ENCODE peak calls at places on chromosomes 4 and X, in four cellular contexts. T, E, Q and X are unnamed samples.

GRCh38 chr4:65202473-65203264 is 467.6 kb downstream of the EPHA5 start:
- DNase-seq in T (no peak), E (no peak), Q (no peak), X (no peak)

GRCh38 chr4:62661821-62662220 is 1461.7 kb downstream of the ADGRL3 start:
- DNase-seq in T (no peak), E (no peak), Q (no peak), X (no peak)

GRCh38 chr4:71009796-71010588 is 16.5 kb downstream of the DCK start:
- DNase-seq in T (no peak), E (no peak), Q (peak; percentile 67), X (peak; percentile 45)

GRCh38 chr4:128364565-128364964 is 77.0 kb upstream of the PGRMC2 start:
- DNase-seq in T (no peak), E (peak; percentile 54), Q (no peak), X (no peak)

GRCh38 chrX:134717698-134718328 is 59.5 kb upstream of the PLAC1 start:
- DNase-seq in T (no peak), E (no peak), Q (peak; percentile 10), X (no peak)

GRCh38 chrX:119647552-119648420 is 41.6 kb upstream of the NKRF start:
- DNase-seq in T (no peak), E (no peak), Q (no peak), X (no peak)

GRCh38 chr4:6404611-6405416 is 67.6 kb downstream of the PPP2R2C start:
- DNase-seq in T (no peak), E (no peak), Q (no peak), X (no peak)

GRCh38 chr4:87152310-87153061 is 67.9 kb downstream of the KLHL8 start:
- DNase-seq in T (no peak), E (peak; percentile 64), Q (no peak), X (no peak)

GRCh38 chrX:48573690-48574269 is 504 bp upstream of the RBM3 start:
- DNase-seq in T (peak; percentile 49), E (peak; percentile 8), Q (peak; percentile 52), X (no peak)

GRCh38 chr4:104494161-104494560 is 533 bp downstream of the CXXC4 start:
- DNase-seq in T (no peak), E (no peak), Q (no peak), X (no peak)

GRCh38 chrX:118261136-118261535 is 84.8 kb upstream of the WDR44 start:
- DNase-seq in T (no peak), E (no peak), Q (no peak), X (no peak)

GRCh38 chr4:81426770-81427604 is 44.7 kb downstream of the RASGEF1B start:
- DNase-seq in T (no peak), E (no peak), Q (no peak), X (peak; percentile 87)

GRCh38 chrX:81489987-81490386 is 288.1 kb downstream of the SH3BGRL start:
- DNase-seq in T (no peak), E (no peak), Q (peak; percentile 5), X (peak; percentile 1)

GRCh38 chr4:1793496-1793840 is 375 bp downstream of the FGFR3 start:
- DNase-seq in T (peak; percentile 75), E (peak; percentile 45), Q (peak; percentile 17), X (peak; percentile 56)

GRCh38 chr4:184513802-184514120 is 39.4 kb upstream of the IRF2 start:
- DNase-seq in T (no peak), E (no peak), Q (no peak), X (no peak)

GRCh38 chrX:48761674-48762471 is at the start of gene GLOD5:
- DNase-seq in T (peak; percentile 68), E (peak; percentile 64), Q (peak; percentile 34), X (peak; percentile 80)

GRCh38 chr4:121796283-121796682 is 4.8 kb upstream of the EXOSC9 start:
- DNase-seq in T (no peak), E (no peak), Q (no peak), X (no peak)

GRCh38 chrX:64350521-64350920 is 44.7 kb downstream of the MTMR8 start:
- DNase-seq in T (no peak), E (no peak), Q (no peak), X (no peak)

GRCh38 chr4:179583221-179583620 is 2141.0 kb upstream of the AGA start:
- DNase-seq in T (no peak), E (no peak), Q (no peak), X (no peak)

GRCh38 chr4:784401-785331 is 41.3 kb downstream of the CPLX1 start:
- DNase-seq in T (no peak), E (no peak), Q (no peak), X (no peak)

GRCh38 chr4:122658818-122659295 is 38.0 kb upstream of the IL21 start:
- DNase-seq in T (no peak), E (no peak), Q (no peak), X (peak; percentile 19)

GRCh38 chrX:101617211-101618191 is at the start of gene ARMCX6:
- DNase-seq in T (peak; percentile 73), E (peak; percentile 75), Q (peak; percentile 72), X (peak; percentile 68)

GRCh38 chr4:2696423-2696822 is 59.7 kb downstream of the TNIP2 start:
- DNase-seq in T (no peak), E (peak; percentile 46), Q (no peak), X (no peak)

GRCh38 chr4:42915484-42915883 is 23.0 kb downstream of the GRXCR1 start:
- DNase-seq in T (no peak), E (no peak), Q (no peak), X (peak; percentile 84)

DNA sequence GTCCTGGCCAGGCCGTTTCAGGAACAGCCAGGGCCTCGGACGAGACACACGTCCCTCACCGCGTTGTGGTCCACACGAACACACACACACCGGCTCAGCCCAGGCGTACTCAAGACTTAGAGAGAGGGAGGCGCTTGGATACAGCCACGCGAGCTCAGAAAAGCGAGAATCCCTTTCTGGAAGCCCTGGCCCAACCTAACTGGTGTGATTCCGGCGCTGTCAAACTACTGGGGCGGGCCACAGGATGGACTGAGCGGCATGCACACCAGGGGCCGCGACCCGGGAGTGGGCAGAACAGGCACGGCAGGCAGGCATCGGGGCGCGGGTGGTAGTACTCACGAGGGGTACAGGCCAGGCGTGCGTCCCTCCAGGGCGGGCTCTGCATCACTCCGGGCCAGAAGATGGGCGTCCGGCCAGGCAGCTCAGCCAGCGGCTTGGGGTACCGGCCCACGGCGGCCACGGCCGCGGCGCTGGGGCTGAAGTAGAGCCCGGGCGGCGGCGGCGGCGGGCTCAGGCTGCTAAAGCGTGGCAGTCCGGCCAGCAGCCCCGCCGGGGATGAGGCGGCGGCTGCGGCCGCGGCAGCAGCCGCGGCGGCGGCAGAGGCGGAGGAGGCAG is 1.8 kb downstream of the NKX6-1 start:
- DNase-seq in T (no peak), E (no peak), Q (peak; percentile 67), X (no peak)
- H3K4me3 ChIP-seq in T (no peak overlapping the region), E (no peak overlapping the region), Q (peak overlapping the region; percentile 65), X (no peak overlapping the region)

DNA sequence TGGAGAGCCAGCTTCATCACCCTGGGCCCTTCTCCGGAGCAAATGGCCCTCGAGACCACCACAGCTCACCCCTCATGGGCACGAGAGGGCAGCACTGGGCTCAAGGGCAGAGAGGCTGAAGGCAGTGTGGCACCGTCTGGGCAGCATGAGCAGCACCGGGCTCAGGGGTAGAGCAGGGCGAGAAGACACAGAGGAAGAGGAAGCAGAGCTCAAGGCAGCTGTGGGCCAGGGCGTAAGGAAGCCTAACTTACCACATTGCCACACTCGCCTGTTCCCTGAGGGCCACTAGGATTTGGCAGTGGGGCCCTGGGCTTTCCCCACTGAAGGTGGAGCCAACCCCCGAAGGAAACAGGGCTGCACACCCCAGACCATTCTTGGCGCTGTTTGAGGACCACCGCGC is 15.5 kb downstream of the ZNF185 start:
- DNase-seq in T (no peak), E (no peak), Q (no peak), X (no peak)
- TF ChIP-seq CTCF in T (no peak), E (no peak), Q (no peak), X (no peak)

GRCh38 chrX:153829549-153829798 is 870 bp downstream of the PDZD4 start:
- DNase-seq in T (no peak), E (no peak), Q (no peak), X (no peak)
- H3K4me3 ChIP-seq in T (no peak overlapping the region), E (no peak overlapping the region), Q (no peak overlapping the region), X (no peak overlapping the region)

GRCh38 chrX:38985375-38985774 is 184.1 kb downstream of the MID1IP1 start:
- DNase-seq in T (no peak), E (no peak), Q (peak; percentile 30), X (peak; percentile 28)
- TF ChIP-seq CTCF in T (peak; percentile 5), E (no peak), Q (peak; percentile 28), X (peak; percentile 24)

GRCh38 chr4:169612869-169613859 is 781 bp upstream of the NEK1 start:
- DNase-seq in T (peak; percentile 75), E (peak; percentile 77), Q (peak; percentile 88), X (peak; percentile 80)

GRCh38 chr4:169615467-169616106 is 3.2 kb upstream of the NEK1 start:
- DNase-seq in T (no peak), E (no peak), Q (peak; percentile 33), X (peak; percentile 54)

GRCh38 chr4:169611991-169612868 is at the start of gene NEK1:
- DNase-seq in T (peak; percentile 90), E (peak; percentile 86), Q (peak; percentile 91), X (peak; percentile 88)

GRCh38 chr4:169611157-169611556 is 1.2 kb downstream of the NEK1 start:
- DNase-seq in T (no peak), E (no peak), Q (peak; percentile 42), X (no peak)
- H3K4me3 ChIP-seq in T (no peak overlapping the region), E (no peak overlapping the region), Q (peak overlapping the region; percentile 94), X (no peak overlapping the region)

DNA sequence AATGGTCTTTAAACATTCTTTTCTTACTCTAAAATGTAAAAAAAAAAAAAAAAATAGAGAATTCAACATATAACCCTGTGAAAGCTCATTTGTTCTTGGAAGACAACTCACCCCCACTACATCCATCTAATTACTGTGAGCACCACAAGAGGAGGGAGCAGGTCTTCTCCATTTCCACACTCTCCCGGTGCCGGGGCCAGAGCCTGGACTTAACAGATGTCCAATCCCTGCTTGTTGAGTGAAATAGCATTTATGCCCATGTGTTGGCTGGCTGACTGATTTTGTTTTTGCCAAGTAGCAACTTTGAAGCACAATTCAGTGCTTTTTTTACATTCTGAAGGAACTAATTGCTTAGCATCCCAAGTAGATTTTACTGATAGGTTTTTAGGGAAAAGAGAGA is 43.0 kb downstream of the FGFBP1 start:
- DNase-seq in T (no peak), E (no peak), Q (no peak), X (no peak)
- TF ChIP-seq CTCF in T (no peak), E (no peak), Q (no peak), X (no peak)

DNA sequence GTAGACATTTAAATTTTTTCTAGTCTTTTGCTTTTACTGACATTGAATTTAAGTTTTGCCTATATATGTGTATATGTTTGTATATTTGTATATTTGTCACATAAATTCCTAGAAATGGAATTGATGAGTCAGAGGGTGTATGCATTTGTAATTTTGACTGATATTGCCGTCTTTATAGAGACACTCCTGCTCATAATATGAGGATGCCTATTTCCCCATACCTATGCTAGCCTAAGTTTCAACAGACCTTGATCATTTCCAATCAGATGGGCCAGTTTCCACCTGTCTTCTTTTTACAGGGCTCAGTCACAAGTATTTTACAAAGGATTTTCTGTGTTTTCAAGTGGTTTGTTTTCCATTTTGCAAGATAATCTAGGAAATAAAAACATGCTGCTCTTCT is 10.8 kb downstream of the PDLIM5 start:
- DNase-seq in T (no peak), E (no peak), Q (no peak), X (peak; percentile 39)
- H3K4me3 ChIP-seq in T (no peak overlapping the region), E (no peak overlapping the region), Q (no peak overlapping the region), X (no peak overlapping the region)